ENCODE peak calls at places on chromosomes 6 and 20, in six cellular contexts. One of them, this sample, is unnamed.

GRCh38 chr6:90124904-90125510 is 171.6 kb downstream of the BACH2 start:
- DNase-seq in substantia nigra: no peak
- DNase-seq in activated T-helper 1 cell treated with anti-CD3 and anti-CD28 coated beads, Interleukin-2, amount 50 U/mL, for 16 hours: no peak
- DNase-seq in MCF 10A: no peak
- DNase-seq in Daoy: no peak
- DNase-seq in colonic mucosa: no peak
- DNase-seq in this sample: peak; percentile 71

GRCh38 chr6:169501777-169502313 is 200.0 kb downstream of the WDR27 start:
- DNase-seq in activated T-helper 1 cell treated with anti-CD3 and anti-CD28 coated beads, Interleukin-2, amount 50 U/mL, for 16 hours: no peak
- DNase-seq in colonic mucosa: no peak
- DNase-seq in Daoy: no peak
- DNase-seq in MCF 10A: no peak
- DNase-seq in substantia nigra: no peak
- DNase-seq in this sample: no peak

GRCh38 chr6:81768150-81768942 is 15.9 kb upstream of the TENT5A start:
- DNase-seq in Daoy: no peak
- DNase-seq in colonic mucosa: no peak
- DNase-seq in substantia nigra: no peak
- DNase-seq in activated T-helper 1 cell treated with anti-CD3 and anti-CD28 coated beads, Interleukin-2, amount 50 U/mL, for 16 hours: no peak
- DNase-seq in MCF 10A: no peak
- DNase-seq in this sample: no peak

GRCh38 chr6:19417713-19418112 is 419.5 kb upstream of the ID4 start:
- DNase-seq in colonic mucosa: no peak
- DNase-seq in substantia nigra: no peak
- DNase-seq in activated T-helper 1 cell treated with anti-CD3 and anti-CD28 coated beads, Interleukin-2, amount 50 U/mL, for 16 hours: no peak
- DNase-seq in MCF 10A: peak; percentile 78
- DNase-seq in Daoy: peak; percentile 27
- DNase-seq in this sample: no peak

GRCh38 chr6:109595998-109596397 is 95.0 kb downstream of the AK9 start:
- DNase-seq in substantia nigra: no peak
- DNase-seq in activated T-helper 1 cell treated with anti-CD3 and anti-CD28 coated beads, Interleukin-2, amount 50 U/mL, for 16 hours: no peak
- DNase-seq in MCF 10A: peak; percentile 30
- DNase-seq in colonic mucosa: no peak
- DNase-seq in Daoy: no peak
- DNase-seq in this sample: peak; percentile 56

GRCh38 chr6:33875696-33876095 is 71.9 kb upstream of the MLN start:
- DNase-seq in activated T-helper 1 cell treated with anti-CD3 and anti-CD28 coated beads, Interleukin-2, amount 50 U/mL, for 16 hours: no peak
- DNase-seq in substantia nigra: no peak
- DNase-seq in MCF 10A: no peak
- DNase-seq in colonic mucosa: no peak
- DNase-seq in Daoy: peak; percentile 33
- DNase-seq in this sample: no peak

GRCh38 chr6:130447374-130447773 is 81.6 kb downstream of the TMEM200A start:
- DNase-seq in MCF 10A: no peak
- DNase-seq in Daoy: no peak
- DNase-seq in colonic mucosa: no peak
- DNase-seq in activated T-helper 1 cell treated with anti-CD3 and anti-CD28 coated beads, Interleukin-2, amount 50 U/mL, for 16 hours: no peak
- DNase-seq in substantia nigra: no peak
- DNase-seq in this sample: no peak

GRCh38 chr20:32332614-32333013 is 25.5 kb upstream of the ASXL1 start:
- DNase-seq in colonic mucosa: no peak
- DNase-seq in substantia nigra: no peak
- DNase-seq in activated T-helper 1 cell treated with anti-CD3 and anti-CD28 coated beads, Interleukin-2, amount 50 U/mL, for 16 hours: no peak
- DNase-seq in Daoy: peak; percentile 66
- DNase-seq in MCF 10A: peak; percentile 90
- DNase-seq in this sample: no peak

GRCh38 chr6:150091466-150091865 is 22.5 kb upstream of the ULBP3 start:
- DNase-seq in colonic mucosa: no peak
- DNase-seq in Daoy: no peak
- DNase-seq in activated T-helper 1 cell treated with anti-CD3 and anti-CD28 coated beads, Interleukin-2, amount 50 U/mL, for 16 hours: no peak
- DNase-seq in substantia nigra: no peak
- DNase-seq in MCF 10A: no peak
- DNase-seq in this sample: no peak

GRCh38 chr6:31114970-31115849 is 610 bp downstream of the PSORS1C1 start:
- DNase-seq in Daoy: peak; percentile 71
- DNase-seq in colonic mucosa: no peak
- DNase-seq in substantia nigra: no peak
- DNase-seq in MCF 10A: peak; percentile 81
- DNase-seq in activated T-helper 1 cell treated with anti-CD3 and anti-CD28 coated beads, Interleukin-2, amount 50 U/mL, for 16 hours: no peak
- DNase-seq in this sample: no peak

GRCh38 chr6:161048636-161049035 is 57.1 kb downstream of the MAP3K4 start:
- DNase-seq in Daoy: peak; percentile 62
- DNase-seq in MCF 10A: no peak
- DNase-seq in activated T-helper 1 cell treated with anti-CD3 and anti-CD28 coated beads, Interleukin-2, amount 50 U/mL, for 16 hours: no peak
- DNase-seq in substantia nigra: no peak
- DNase-seq in colonic mucosa: no peak
- DNase-seq in this sample: no peak

GRCh38 chr20:16574656-16575355 is 1.6 kb upstream of the KIF16B start:
- DNase-seq in MCF 10A: peak; percentile 79
- DNase-seq in activated T-helper 1 cell treated with anti-CD3 and anti-CD28 coated beads, Interleukin-2, amount 50 U/mL, for 16 hours: peak; percentile 36
- DNase-seq in colonic mucosa: peak; percentile 94
- DNase-seq in Daoy: peak; percentile 84
- DNase-seq in substantia nigra: peak; percentile 45
- DNase-seq in this sample: peak; percentile 81

GRCh38 chr6:159098636-159099106 is 53.9 kb upstream of the TAGAP start:
- DNase-seq in substantia nigra: no peak
- DNase-seq in Daoy: no peak
- DNase-seq in activated T-helper 1 cell treated with anti-CD3 and anti-CD28 coated beads, Interleukin-2, amount 50 U/mL, for 16 hours: no peak
- DNase-seq in MCF 10A: no peak
- DNase-seq in colonic mucosa: peak; percentile 18
- DNase-seq in this sample: no peak

GRCh38 chr6:55012454-55012853 is 161.9 kb upstream of the HCRTR2 start:
- DNase-seq in activated T-helper 1 cell treated with anti-CD3 and anti-CD28 coated beads, Interleukin-2, amount 50 U/mL, for 16 hours: no peak
- DNase-seq in substantia nigra: no peak
- DNase-seq in MCF 10A: no peak
- DNase-seq in colonic mucosa: no peak
- DNase-seq in Daoy: no peak
- DNase-seq in this sample: no peak

GRCh38 chr6:152669894-152670293 is 27.8 kb upstream of the MYCT1 start:
- DNase-seq in activated T-helper 1 cell treated with anti-CD3 and anti-CD28 coated beads, Interleukin-2, amount 50 U/mL, for 16 hours: no peak
- DNase-seq in substantia nigra: no peak
- DNase-seq in Daoy: no peak
- DNase-seq in MCF 10A: peak; percentile 42
- DNase-seq in colonic mucosa: no peak
- DNase-seq in this sample: peak; percentile 63

GRCh38 chr20:43442310-43442880 is 15.3 kb upstream of the SRSF6 start:
- DNase-seq in colonic mucosa: no peak
- DNase-seq in activated T-helper 1 cell treated with anti-CD3 and anti-CD28 coated beads, Interleukin-2, amount 50 U/mL, for 16 hours: no peak
- DNase-seq in MCF 10A: no peak
- DNase-seq in Daoy: peak; percentile 18
- DNase-seq in substantia nigra: no peak
- DNase-seq in this sample: no peak

GRCh38 chr6:118401325-118401998 is 146.6 kb upstream of the PLN start:
- DNase-seq in activated T-helper 1 cell treated with anti-CD3 and anti-CD28 coated beads, Interleukin-2, amount 50 U/mL, for 16 hours: no peak
- DNase-seq in colonic mucosa: no peak
- DNase-seq in substantia nigra: no peak
- DNase-seq in Daoy: no peak
- DNase-seq in MCF 10A: no peak
- DNase-seq in this sample: no peak

GRCh38 chr20:6718660-6719059 is 48.8 kb upstream of the BMP2 start:
- DNase-seq in substantia nigra: no peak
- DNase-seq in activated T-helper 1 cell treated with anti-CD3 and anti-CD28 coated beads, Interleukin-2, amount 50 U/mL, for 16 hours: no peak
- DNase-seq in MCF 10A: peak; percentile 75
- DNase-seq in Daoy: peak; percentile 48
- DNase-seq in colonic mucosa: no peak
- DNase-seq in this sample: no peak

GRCh38 chr6:33235221-33235634 is 26.9 kb downstream of the RING1 start:
- DNase-seq in colonic mucosa: no peak
- DNase-seq in substantia nigra: no peak
- DNase-seq in MCF 10A: no peak
- DNase-seq in activated T-helper 1 cell treated with anti-CD3 and anti-CD28 coated beads, Interleukin-2, amount 50 U/mL, for 16 hours: no peak
- DNase-seq in Daoy: no peak
- DNase-seq in this sample: no peak

GRCh38 chr20:40741507-40742106 is 52.6 kb upstream of the MAFB start:
- DNase-seq in substantia nigra: no peak
- DNase-seq in colonic mucosa: peak; percentile 52
- DNase-seq in MCF 10A: peak; percentile 69
- DNase-seq in activated T-helper 1 cell treated with anti-CD3 and anti-CD28 coated beads, Interleukin-2, amount 50 U/mL, for 16 hours: no peak
- DNase-seq in Daoy: no peak
- DNase-seq in this sample: peak; percentile 89

GRCh38 chr6:112879920-112880413 is 532.8 kb downstream of the RFPL4B start:
- DNase-seq in Daoy: no peak
- DNase-seq in activated T-helper 1 cell treated with anti-CD3 and anti-CD28 coated beads, Interleukin-2, amount 50 U/mL, for 16 hours: no peak
- DNase-seq in colonic mucosa: peak; percentile 21
- DNase-seq in MCF 10A: no peak
- DNase-seq in substantia nigra: no peak
- DNase-seq in this sample: peak; percentile 83

GRCh38 chr6:40484066-40484465 is 103.1 kb downstream of the LRFN2 start:
- DNase-seq in colonic mucosa: no peak
- DNase-seq in substantia nigra: no peak
- DNase-seq in Daoy: no peak
- DNase-seq in MCF 10A: no peak
- DNase-seq in activated T-helper 1 cell treated with anti-CD3 and anti-CD28 coated beads, Interleukin-2, amount 50 U/mL, for 16 hours: no peak
- DNase-seq in this sample: no peak

GRCh38 chr6:160259585-160259984 is 964 bp upstream of the SLC22A2 start:
- DNase-seq in substantia nigra: no peak
- DNase-seq in colonic mucosa: peak; percentile 12
- DNase-seq in MCF 10A: no peak
- DNase-seq in Daoy: no peak
- DNase-seq in activated T-helper 1 cell treated with anti-CD3 and anti-CD28 coated beads, Interleukin-2, amount 50 U/mL, for 16 hours: no peak
- DNase-seq in this sample: peak; percentile 14

GRCh38 chr20:35008411-35009342 is 53.0 kb downstream of the MYH7B start:
- DNase-seq in substantia nigra: no peak
- DNase-seq in MCF 10A: no peak
- DNase-seq in Daoy: no peak
- DNase-seq in activated T-helper 1 cell treated with anti-CD3 and anti-CD28 coated beads, Interleukin-2, amount 50 U/mL, for 16 hours: no peak
- DNase-seq in colonic mucosa: no peak
- DNase-seq in this sample: no peak

GRCh38 chr20:2617099-2617714 is 35.2 kb upstream of the NOP56 start:
- DNase-seq in colonic mucosa: no peak
- DNase-seq in activated T-helper 1 cell treated with anti-CD3 and anti-CD28 coated beads, Interleukin-2, amount 50 U/mL, for 16 hours: no peak
- DNase-seq in Daoy: no peak
- DNase-seq in MCF 10A: no peak
- DNase-seq in substantia nigra: no peak
- DNase-seq in this sample: no peak

GRCh38 chr6:56359201-56359899 is 112.0 kb upstream of the COL21A1 start:
- DNase-seq in substantia nigra: no peak
- DNase-seq in MCF 10A: peak; percentile 76
- DNase-seq in colonic mucosa: peak; percentile 69
- DNase-seq in activated T-helper 1 cell treated with anti-CD3 and anti-CD28 coated beads, Interleukin-2, amount 50 U/mL, for 16 hours: peak; percentile 10
- DNase-seq in Daoy: peak; percentile 71
- DNase-seq in this sample: peak; percentile 92

GRCh38 chr20:63204362-63204761 is 11.6 kb downstream of the YTHDF1 start:
- DNase-seq in MCF 10A: no peak
- DNase-seq in activated T-helper 1 cell treated with anti-CD3 and anti-CD28 coated beads, Interleukin-2, amount 50 U/mL, for 16 hours: no peak
- DNase-seq in Daoy: no peak
- DNase-seq in substantia nigra: no peak
- DNase-seq in colonic mucosa: no peak
- DNase-seq in this sample: no peak

GRCh38 chr6:36319436-36319762 is 17.3 kb downstream of the BNIP5 start:
- DNase-seq in MCF 10A: no peak
- DNase-seq in Daoy: no peak
- DNase-seq in activated T-helper 1 cell treated with anti-CD3 and anti-CD28 coated beads, Interleukin-2, amount 50 U/mL, for 16 hours: no peak
- DNase-seq in substantia nigra: no peak
- DNase-seq in colonic mucosa: peak; percentile 90
- DNase-seq in this sample: no peak

GRCh38 chr20:43220612-43221011 is 30.9 kb upstream of the PTPRT start:
- DNase-seq in MCF 10A: no peak
- DNase-seq in colonic mucosa: no peak
- DNase-seq in substantia nigra: no peak
- DNase-seq in Daoy: no peak
- DNase-seq in activated T-helper 1 cell treated with anti-CD3 and anti-CD28 coated beads, Interleukin-2, amount 50 U/mL, for 16 hours: no peak
- DNase-seq in this sample: no peak

GRCh38 chr6:150025201-150025917 is at the start of gene RAET1L:
- DNase-seq in MCF 10A: peak; percentile 85
- DNase-seq in Daoy: peak; percentile 86
- DNase-seq in colonic mucosa: peak; percentile 75
- DNase-seq in substantia nigra: no peak
- DNase-seq in activated T-helper 1 cell treated with anti-CD3 and anti-CD28 coated beads, Interleukin-2, amount 50 U/mL, for 16 hours: no peak
- DNase-seq in this sample: no peak

GRCh38 chr20:32674362-32674789 is 635 bp upstream of the C20orf203 start:
- DNase-seq in colonic mucosa: peak; percentile 66
- DNase-seq in substantia nigra: no peak
- DNase-seq in activated T-helper 1 cell treated with anti-CD3 and anti-CD28 coated beads, Interleukin-2, amount 50 U/mL, for 16 hours: peak; percentile 56
- DNase-seq in Daoy: peak; percentile 52
- DNase-seq in MCF 10A: peak; percentile 72
- DNase-seq in this sample: peak; percentile 89

This sample was measured in Karpas-422.